ENCODE peak calls at places on chromosomes 4 and X, in nine cellular contexts. T, S, E, D, L, I, Z, U and P are unnamed samples.

GRCh38 chr4:5746829-5747745 is 36.1 kb downstream of the EVC start:
- DNase-seq in E (no peak), L (peak; percentile 70), Z (no peak), T (no peak), U (no peak), S (no peak), I (no peak), D (no peak), P (no peak)

GRCh38 chr4:142307857-142308256 is 538.2 kb downstream of the INPP4B start:
- DNase-seq in U (no peak), D (no peak), S (no peak), Z (no peak), I (no peak), L (no peak), E (no peak), T (no peak), P (no peak)

GRCh38 chr4:156771171-156771837 is 200.3 kb downstream of the PDGFC start:
- DNase-seq in E (peak; percentile 51), U (no peak), S (no peak), T (peak; percentile 8), L (peak; percentile 88), I (no peak), D (no peak), Z (peak; percentile 5), P (no peak)

GRCh38 chr4:2256781-2257191 is 5.1 kb downstream of the MXD4 start:
- DNase-seq in E (peak; percentile 74), T (peak; percentile 37), S (peak; percentile 53), Z (peak; percentile 16), D (peak; percentile 81), I (no peak), U (peak; percentile 86), L (peak; percentile 11), P (no peak)

GRCh38 chrX:2829066-2829430 is 318 bp downstream of the GYG2 start:
- DNase-seq in D (no peak), T (no peak), L (no peak), E (no peak), I (no peak), S (peak; percentile 67), Z (peak; percentile 60), U (peak; percentile 37), P (no peak)

GRCh38 chr4:183905593-183906485 is 732 bp downstream of the STOX2 start:
- DNase-seq in D (no peak), T (no peak), L (peak; percentile 33), S (peak; percentile 75), Z (peak; percentile 75), U (peak; percentile 77), E (peak; percentile 51), I (no peak), P (peak; percentile 86)

GRCh38 chrX:125378205-125378604 is 58.5 kb downstream of the TEX13C start:
- DNase-seq in T (no peak), E (no peak), L (no peak), S (no peak), D (no peak), I (no peak), Z (no peak), U (no peak), P (no peak)

GRCh38 chr4:106497271-106497670 is 128.7 kb upstream of the GIMD1 start:
- DNase-seq in E (no peak), Z (no peak), S (no peak), T (no peak), L (no peak), U (no peak), I (no peak), D (no peak), P (no peak)

GRCh38 chr4:139768913-139769312 is 103.3 kb downstream of the MGST2 start:
- DNase-seq in D (no peak), S (no peak), E (no peak), L (no peak), U (no peak), I (no peak), T (no peak), Z (no peak), P (peak; percentile 48)

GRCh38 chrX:135740683-135741149 is 27.3 kb downstream of the CT45A3 start:
- DNase-seq in U (peak; percentile 28), S (peak; percentile 56), Z (peak; percentile 46), T (no peak), E (peak; percentile 57), L (peak; percentile 6), I (no peak), D (no peak), P (no peak)

GRCh38 chr4:13483142-13484044 is 747 bp downstream of the RAB28 start:
- DNase-seq in U (peak; percentile 77), L (peak; percentile 77), E (peak; percentile 71), S (peak; percentile 75), Z (peak; percentile 42), I (peak; percentile 41), T (peak; percentile 24), D (peak; percentile 85), P (no peak)

GRCh38 chr4:159551268-159551667 is 448.4 kb downstream of the RAPGEF2 start:
- DNase-seq in U (no peak), D (no peak), L (no peak), I (no peak), S (no peak), Z (no peak), E (no peak), T (no peak), P (no peak)

GRCh38 chrX:24799078-24799477 is 105.4 kb downstream of the POLA1 start:
- DNase-seq in S (no peak), Z (no peak), E (no peak), T (no peak), I (no peak), D (no peak), U (no peak), L (no peak), P (no peak)

GRCh38 chr4:36168127-36168898 is 76.0 kb downstream of the ARAP2 start:
- DNase-seq in Z (no peak), I (no peak), L (no peak), S (no peak), D (no peak), U (no peak), E (no peak), T (no peak), P (no peak)

GRCh38 chr4:36163198-36163597 is 81.1 kb downstream of the ARAP2 start:
- DNase-seq in D (no peak), L (no peak), S (no peak), I (no peak), Z (no peak), T (no peak), E (no peak), U (no peak), P (no peak)

DNA sequence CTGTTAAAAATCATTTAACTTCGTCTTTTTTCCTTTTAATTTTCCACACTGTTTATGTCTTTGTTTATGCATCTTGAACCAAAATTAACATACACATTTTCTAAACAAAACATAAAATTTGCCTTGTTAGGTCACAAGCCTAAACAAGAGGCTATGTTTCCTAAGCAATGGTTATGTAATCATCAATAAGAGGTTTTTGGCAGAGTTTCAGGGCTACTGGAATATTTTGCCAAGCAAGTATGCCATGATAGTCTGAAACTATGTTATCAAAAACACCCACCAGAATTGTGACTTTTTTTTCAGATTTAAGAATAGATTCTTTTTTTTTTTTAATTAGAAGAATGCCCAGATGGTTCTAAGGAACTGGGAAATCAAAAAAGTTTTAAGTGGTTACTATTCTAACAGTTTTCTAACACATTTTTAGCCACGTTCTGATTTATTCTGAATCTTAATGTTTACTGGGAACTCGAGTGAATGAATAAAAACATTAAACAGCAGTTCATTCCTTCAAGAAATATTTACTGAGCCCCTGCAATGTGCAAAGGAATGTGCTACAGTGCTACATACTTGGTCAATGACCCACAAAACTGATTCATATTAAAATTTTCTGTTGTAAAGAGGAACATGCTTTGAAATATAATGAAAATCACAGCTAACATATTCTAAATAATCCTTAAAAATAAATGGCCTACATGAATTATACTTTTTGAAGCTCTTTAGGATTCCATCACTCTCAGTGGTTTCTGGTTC is 78.9 kb downstream of the ARAP2 start:
- DNase-seq in U (no peak), E (no peak), S (no peak), Z (no peak), D (no peak), T (no peak), L (no peak), I (no peak), P (no peak)
- H3K27ac ChIP-seq in U (no peak overlapping the region), E (no peak overlapping the region), S (no peak overlapping the region), Z (no peak overlapping the region), D (no peak overlapping the region), T (no peak overlapping the region), L (no peak overlapping the region), I (no peak overlapping the region), P (no peak overlapping the region)

GRCh38 chrX:49664824-49665223 is 31.0 kb downstream of the PAGE1 start:
- DNase-seq in L (no peak), T (no peak), E (no peak), U (no peak), Z (no peak), D (no peak), S (no peak), I (no peak), P (no peak)
- H3K27me3 ChIP-seq in L (no peaks in the 10 kb centered on the region), T (no peaks in the 10 kb centered on the region), E (no peaks in the 10 kb centered on the region), U (no peaks in the 10 kb centered on the region), Z (no peaks in the 10 kb centered on the region), D (no peaks in the 10 kb centered on the region), S (no peaks in the 10 kb centered on the region), I (no peaks in the 10 kb centered on the region), P (no peaks in the 10 kb centered on the region)

DNA sequence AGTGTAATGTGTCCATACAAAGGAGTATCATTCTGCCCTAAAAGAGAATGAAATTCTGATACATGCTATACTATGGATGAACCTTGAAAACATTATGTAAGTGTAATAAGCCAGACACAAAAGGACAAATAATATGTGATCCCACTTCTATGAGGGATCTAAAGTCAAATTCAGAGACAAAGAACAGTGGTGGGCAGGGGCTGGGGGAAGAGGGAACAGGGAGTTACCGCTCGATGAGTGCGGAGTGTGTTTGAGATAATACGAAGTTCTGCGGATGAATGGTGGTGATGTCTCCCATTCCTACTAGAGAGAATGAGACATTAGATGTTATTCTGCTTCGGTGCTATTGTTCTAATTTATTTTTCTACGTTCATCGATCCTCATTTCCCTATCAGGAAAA is 46.1 kb upstream of the TLR2 start:
- DNase-seq in Z (no peak), T (no peak), D (no peak), S (no peak), I (no peak), E (no peak), U (no peak), L (no peak), P (no peak)
- H3K4me1 ChIP-seq in Z (no peaks in the 10 kb centered on the region), T (no peaks in the 10 kb centered on the region), D (no peaks in the 10 kb centered on the region), S (no peaks in the 10 kb centered on the region), I (no peaks in the 10 kb centered on the region), E (no peaks in the 10 kb centered on the region), U (no peaks in the 10 kb centered on the region), L (no peaks in the 10 kb centered on the region), P (no peaks in the 10 kb centered on the region)

GRCh38 chr4:123826896-123827295 is 430.3 kb downstream of the SPRY1 start:
- DNase-seq in S (no peak), I (no peak), D (no peak), Z (no peak), L (peak; percentile 51), E (no peak), U (peak; percentile 63), T (no peak), P (no peak)

GRCh38 chr4:123823244-123823643 is 426.6 kb downstream of the SPRY1 start:
- DNase-seq in T (no peak), D (no peak), I (no peak), L (no peak), S (no peak), Z (no peak), U (no peak), E (no peak), P (no peak)

GRCh38 chr4:123822353-123822752 is 425.8 kb downstream of the SPRY1 start:
- DNase-seq in Z (no peak), S (no peak), E (no peak), L (no peak), U (no peak), I (no peak), D (no peak), T (no peak), P (no peak)

GRCh38 chr4:123825596-123826291 is 429.1 kb downstream of the SPRY1 start:
- DNase-seq in Z (no peak), U (no peak), S (no peak), T (no peak), L (no peak), I (no peak), E (no peak), D (no peak), P (no peak)

GRCh38 chr4:123824524-123824923 is 427.9 kb downstream of the SPRY1 start:
- DNase-seq in U (no peak), Z (no peak), I (no peak), S (no peak), D (no peak), T (no peak), L (no peak), E (no peak), P (no peak)
- H3K27ac ChIP-seq in U (no peak overlapping the region), Z (peak overlapping the region; percentile 42), I (no peak overlapping the region), S (no peak overlapping the region), D (no peak overlapping the region), T (no peak overlapping the region), L (no peak overlapping the region), E (no peak overlapping the region), P (no peak overlapping the region)